ENCODE peak calls at places on chromosomes 7 and 10, in seven cellular contexts. A is cardiac fibroblast; L is mesothelial cell of epicardium; J is NCI-H2081 treated with DMSO at 0.1 percent for 48 hours; Z is activated CD4-positive, alpha-beta T cell treated with anti-CD3 and anti-CD28 coated beads, Interleukin-2, amount 50 U/mL, for 1 hour; C is NCI-H226; X is EL. B is an unnamed sample.

GRCh38 chr10:79158402-79159097 is 89.8 kb downstream of the ZMIZ1 start:
- DNase-seq in J (no peak), L (no peak), C (no peak), Z (no peak), A (no peak), X (no peak), B (peak; percentile 65)

GRCh38 chr7:151395036-151395367 is 14.8 kb downstream of the WDR86 start:
- DNase-seq in J (no peak), L (no peak), A (no peak), X (no peak), Z (no peak), C (no peak), B (no peak)

GRCh38 chr7:142866361-142867096 is 11.7 kb downstream of the EPHB6 start:
- DNase-seq in C (peak; percentile 34), J (no peak), Z (no peak), L (no peak), A (peak; percentile 32), X (peak; percentile 13), B (peak; percentile 74)

GRCh38 chr7:151868805-151869188 is 8.1 kb downstream of the PRKAG2 start:
- DNase-seq in X (no peak), A (no peak), Z (no peak), C (no peak), L (no peak), J (no peak), B (no peak)

GRCh38 chr10:110172155-110172554 is 35.2 kb upstream of the MXI1 start:
- DNase-seq in A (no peak), J (no peak), C (no peak), L (no peak), X (no peak), Z (no peak), B (no peak)

GRCh38 chr7:95922191-95922590 is 149.8 kb downstream of the DYNC1I1 start:
- DNase-seq in A (peak; percentile 50), L (no peak), J (no peak), X (no peak), Z (no peak), C (no peak), B (no peak)

GRCh38 chr10:14403359-14403758 is 72.6 kb upstream of the FRMD4A start:
- DNase-seq in L (no peak), J (no peak), Z (no peak), A (no peak), C (no peak), X (no peak), B (no peak)

GRCh38 chr7:43568529-43568928 is 14.4 kb upstream of the STK17A start:
- DNase-seq in C (peak; percentile 82), Z (no peak), L (no peak), X (peak; percentile 93), J (no peak), A (peak; percentile 95), B (no peak)

GRCh38 chr10:99329238-99329890 is at the start of gene CNNM1:
- DNase-seq in Z (peak; percentile 10), L (peak; percentile 62), C (peak; percentile 67), J (no peak), A (peak; percentile 9), X (peak; percentile 72), B (peak; percentile 50)

GRCh38 chr7:332646-333398 is 42.9 kb downstream of the FOXL3 start:
- DNase-seq in J (no peak), A (peak; percentile 63), C (peak; percentile 71), X (peak; percentile 48), Z (peak; percentile 93), L (peak; percentile 94), B (peak; percentile 73)

GRCh38 chr10:31581741-31582323 is 262.8 kb downstream of the ZEB1 start:
- DNase-seq in X (no peak), C (no peak), Z (no peak), A (peak; percentile 10), L (no peak), J (no peak), B (no peak)

GRCh38 chr10:1642600-1643160 is 94.6 kb downstream of the ADARB2 start:
- DNase-seq in A (no peak), C (no peak), J (no peak), X (no peak), L (no peak), Z (no peak), B (no peak)

GRCh38 chr10:129881641-129882040 is 82.4 kb downstream of the EBF3 start:
- DNase-seq in C (no peak), A (no peak), L (no peak), J (no peak), X (no peak), Z (no peak), B (no peak)

GRCh38 chr10:996031-996430 is 7.8 kb downstream of the GTPBP4 start:
- DNase-seq in J (no peak), Z (no peak), L (no peak), X (no peak), C (no peak), A (no peak), B (no peak)

GRCh38 chr7:146126767-146127509 is 10.3 kb downstream of the CNTNAP2 start:
- DNase-seq in X (no peak), Z (no peak), J (no peak), L (no peak), C (no peak), A (no peak), B (peak; percentile 33)

GRCh38 chr10:4847580-4848020 is 21.6 kb downstream of the AKR1E2 start:
- DNase-seq in X (peak; percentile 70), J (no peak), Z (no peak), A (peak; percentile 87), C (peak; percentile 9), L (no peak), B (peak; percentile 14)

GRCh38 chr7:110001254-110001938 is 1089.5 kb upstream of the LRRN3 start:
- DNase-seq in A (no peak), X (no peak), Z (no peak), C (no peak), J (no peak), L (no peak), B (no peak)

GRCh38 chr7:12719141-12719919 is 31.9 kb downstream of the ARL4A start:
- DNase-seq in J (no peak), L (no peak), Z (no peak), C (peak; percentile 93), A (peak; percentile 90), X (peak; percentile 79), B (no peak)

GRCh38 chr7:157113607-157114006 is 25.1 kb upstream of the UBE3C start:
- DNase-seq in J (no peak), L (no peak), Z (no peak), A (peak; percentile 9), X (no peak), C (no peak), B (no peak)

GRCh38 chr7:33743594-33743993 is 161.7 kb upstream of the BMPER start:
- DNase-seq in C (peak; percentile 75), Z (no peak), A (peak; percentile 93), X (peak; percentile 58), J (no peak), L (no peak), B (no peak)

GRCh38 chr7:121547341-121548092 is 151.4 kb upstream of the FAM3C start:
- DNase-seq in Z (no peak), C (no peak), J (peak; percentile 28), A (peak; percentile 86), X (peak; percentile 55), L (no peak), B (peak; percentile 57)

GRCh38 chr10:111856631-111857030 is 326.9 kb downstream of the GPAM start:
- DNase-seq in X (no peak), C (no peak), J (no peak), L (no peak), Z (no peak), A (peak; percentile 43), B (peak; percentile 13)

B was measured in mesendoderm.